ENCODE peak calls at places on chromosomes 6 and 20, in seven cellular contexts. I, P, X, W, R, D and Z are unnamed samples.

GRCh38 chr6:125711013-125711675 is 38.3 kb upstream of the HEY2 start:
- DNase-seq in I (no peak), P (no peak), X (no peak), W (no peak), R (no peak), D (no peak), Z (no peak)

GRCh38 chr20:3046677-3047462 is 1.0 kb downstream of the MRPS26 start:
- DNase-seq in I (peak), P (no peak), X (peak), W (no peak), R (peak), D (peak), Z (peak)

GRCh38 chr6:28838289-28838633 is 85.5 kb downstream of the TRIM27 start:
- DNase-seq in I (peak), P (no peak), X (no peak), W (peak), R (peak), D (peak), Z (peak)

GRCh38 chr6:112416885-112417284 is 69.8 kb downstream of the RFPL4B start:
- DNase-seq in I (no peak), P (no peak), X (no peak), W (no peak), R (no peak), D (no peak), Z (no peak)

GRCh38 chr6:39754493-39755115 is 29.4 kb upstream of the KIF6 start:
- DNase-seq in I (no peak), P (no peak), X (no peak), W (no peak), R (no peak), D (no peak), Z (no peak)

GRCh38 chr20:19936801-19937583 is 80.2 kb upstream of the NAA20 start:
- DNase-seq in I (no peak), P (no peak), X (no peak), W (no peak), R (no peak), D (no peak), Z (no peak)

GRCh38 chr6:47335456-47335855 is 25.8 kb upstream of the TNFRSF21 start:
- DNase-seq in I (no peak), P (no peak), X (no peak), W (peak), R (no peak), D (no peak), Z (no peak)

GRCh38 chr6:117592983-117593759 is 9.1 kb downstream of the GOPC start:
- DNase-seq in I (no peak), P (no peak), X (no peak), W (no peak), R (no peak), D (peak), Z (no peak)

GRCh38 chr6:163757506-163757905 is 343.0 kb downstream of the QKI start:
- DNase-seq in I (no peak), P (no peak), X (no peak), W (no peak), R (no peak), D (no peak), Z (no peak)

GRCh38 chr6:15260099-15260821 is 14.4 kb downstream of the JARID2 start:
- DNase-seq in I (no peak), P (no peak), X (no peak), W (no peak), R (no peak), D (no peak), Z (no peak)

GRCh38 chr6:53956068-53956711 is 155.1 kb upstream of the MLIP start:
- DNase-seq in I (peak), P (no peak), X (peak), W (peak), R (peak), D (peak), Z (peak)

GRCh38 chr20:11352041-11352440 is 565.7 kb upstream of the BTBD3 start:
- DNase-seq in I (no peak), P (no peak), X (no peak), W (no peak), R (no peak), D (no peak), Z (no peak)
- TF ChIP-seq JUND in I (no peak), P (no peak), X (no peak), W (no peak), R (no peak), D (no peak), Z (no peak)

DNA sequence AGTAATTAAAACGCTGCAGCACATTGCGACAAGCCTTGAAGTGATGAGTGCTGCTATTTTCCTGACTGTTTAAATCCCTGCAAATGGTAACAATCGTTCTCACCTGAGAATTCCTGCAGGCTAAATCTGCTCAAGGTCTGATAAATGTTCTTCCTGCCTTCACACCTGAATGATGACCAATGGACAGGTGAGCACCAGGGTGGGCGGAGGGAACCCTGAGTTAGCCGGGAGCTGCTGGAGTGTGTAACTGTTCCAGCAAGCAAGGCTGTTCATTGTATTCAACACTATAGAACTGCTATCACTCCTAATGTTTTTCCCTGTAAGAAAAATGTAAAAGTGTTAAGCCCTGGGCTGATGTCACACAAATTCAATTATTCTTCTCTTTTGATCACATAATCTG is 4.0 kb downstream of the DACT2 start:
- DNase-seq in I (no peak), P (no peak), X (no peak), W (no peak), R (no peak), D (no peak), Z (no peak)
- TF ChIP-seq JUND in I (no peak), P (no peak), X (no peak), W (no peak), R (no peak), D (no peak), Z (no peak)

GRCh38 chr6:10210052-10210451 is 204.8 kb downstream of the TFAP2A start:
- DNase-seq in I (no peak), P (no peak), X (no peak), W (no peak), R (no peak), D (no peak), Z (no peak)
- TF ChIP-seq JUND in I (no peak), P (no peak), X (no peak), W (no peak), R (no peak), D (no peak), Z (no peak)

GRCh38 chr6:108755257-108756240 is 92.7 kb upstream of the ARMC2 start:
- DNase-seq in I (no peak), P (no peak), X (no peak), W (no peak), R (no peak), D (no peak), Z (no peak)
- TF ChIP-seq JUND in I (no peak), P (no peak), X (no peak), W (no peak), R (no peak), D (no peak), Z (no peak)

DNA sequence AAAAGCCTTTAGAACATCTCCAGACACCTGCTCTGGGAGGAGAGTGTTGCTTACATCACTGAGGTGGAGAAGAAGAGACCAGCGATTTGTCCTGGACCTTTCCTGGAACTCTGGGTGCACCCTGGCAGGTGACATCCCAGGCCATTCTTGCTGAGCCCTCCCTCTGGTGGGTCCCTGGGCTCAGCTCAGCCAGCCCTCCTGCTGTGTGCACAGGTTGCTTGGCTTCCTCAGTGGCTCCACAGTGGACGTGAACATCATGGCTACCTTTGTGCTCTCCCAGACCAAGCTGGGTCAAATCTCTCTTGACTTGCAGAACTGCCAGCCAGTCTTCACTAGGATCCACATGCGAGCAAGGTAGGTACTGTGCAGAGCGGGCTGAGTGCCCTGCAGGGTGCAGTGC is 19.9 kb upstream of the BPIFA2 start:
- DNase-seq in I (no peak), P (no peak), X (no peak), W (no peak), R (no peak), D (no peak), Z (no peak)
- TF ChIP-seq JUND in I (no peak), P (no peak), X (no peak), W (no peak), R (no peak), D (no peak), Z (no peak)

DNA sequence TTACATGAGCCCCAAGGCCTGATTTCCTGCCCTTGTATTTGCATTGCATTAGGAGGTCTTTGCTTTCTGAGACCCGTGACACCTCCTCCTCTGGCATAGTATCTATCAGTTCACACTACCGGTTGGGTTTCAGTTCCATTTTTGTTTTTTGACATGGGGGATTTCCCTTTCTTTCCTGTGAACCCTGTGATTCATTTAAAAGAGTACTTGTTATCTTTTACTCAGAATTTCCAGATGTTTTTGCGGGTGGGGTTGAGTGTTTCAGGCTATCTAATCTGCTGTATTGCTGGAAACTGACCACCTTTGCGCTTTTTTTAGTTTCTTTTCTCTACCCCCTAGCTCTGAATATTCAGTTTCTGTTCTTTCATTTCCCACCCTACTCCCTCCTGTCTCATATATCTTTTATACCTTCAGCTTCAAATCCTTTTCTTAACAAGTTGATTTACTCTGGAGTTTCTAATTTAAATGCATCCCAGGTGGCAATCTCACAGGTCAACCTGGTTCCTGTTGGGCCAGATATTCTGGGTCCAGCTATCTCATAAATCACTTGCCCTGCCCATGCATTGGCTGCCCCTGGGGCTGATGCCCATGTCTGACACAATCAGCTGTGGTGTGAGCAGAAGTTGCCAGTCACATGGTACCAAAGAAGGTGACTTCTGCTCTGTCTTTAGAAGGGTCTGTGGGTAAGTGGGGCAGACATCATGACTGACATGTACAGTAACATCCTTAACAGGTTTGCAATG is 14.3 kb upstream of the NCOA3 start:
- DNase-seq in I (no peak), P (no peak), X (no peak), W (peak), R (no peak), D (peak), Z (no peak)
- TF ChIP-seq JUND in I (no peak), P (no peak), X (no peak), W (peak), R (no peak), D (peak), Z (no peak)

DNA sequence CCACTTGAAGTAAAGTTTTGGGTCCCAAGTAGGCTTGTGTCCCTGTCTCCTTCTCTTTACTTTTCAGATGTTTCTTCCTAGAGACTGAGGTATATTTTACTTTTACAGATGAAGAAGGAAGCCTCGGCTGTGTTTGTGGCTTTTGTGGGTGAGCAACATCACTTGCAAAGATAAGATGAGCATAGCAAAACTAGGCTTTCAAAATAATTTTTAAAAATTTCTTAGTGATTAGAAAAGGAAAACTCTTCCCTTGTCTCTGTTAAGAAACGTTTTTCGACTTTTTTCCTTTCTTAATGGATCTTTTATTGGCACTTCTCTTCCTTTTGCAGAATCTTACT is 7.6 kb downstream of the PTPN1 start:
- DNase-seq in I (no peak), P (no peak), X (no peak), W (no peak), R (no peak), D (no peak), Z (no peak)
- TF ChIP-seq JUND in I (no peak), P (no peak), X (no peak), W (no peak), R (no peak), D (no peak), Z (no peak)